ENCODE peak calls at places on chromosomes 12 and 14, in five cellular contexts. E is Right ventricle myocardium superior, B is NCI-H460, H is transverse colon, S is left cardiac atrium. D is an unnamed sample.

GRCh38 chr14:21524575-21525518 is 1.3 kb downstream of the SALL2 start:
- DNase-seq in B (no peak), H (no peak), S (no peak), E (no peak), D (no peak)

GRCh38 chr12:97131220-97131981 is 224.3 kb downstream of the NEDD1 start:
- DNase-seq in H (no peak), E (no peak), B (no peak), S (no peak), D (no peak)

GRCh38 chr14:30518867-30519266 is 40.1 kb upstream of the G2E3 start:
- DNase-seq in B (no peak), H (no peak), E (no peak), S (no peak), D (no peak)

GRCh38 chr12:56943878-56944277 is 9.7 kb upstream of the SDR9C7 start:
- DNase-seq in B (no peak), E (no peak), H (no peak), S (no peak), D (no peak)

GRCh38 chr12:71636704-71637115 is 26.9 kb downstream of the ZFC3H1 start:
- DNase-seq in H (no peak), E (no peak), B (peak; percentile 60), S (no peak), D (no peak)

GRCh38 chr12:106774808-106775524 is 484 bp downstream of the RIC8B start:
- DNase-seq in H (no peak), S (no peak), E (no peak), B (no peak), D (peak; percentile 12)

GRCh38 chr12:127272864-127273263 is 994.1 kb upstream of the TMEM132C start:
- DNase-seq in H (no peak), S (no peak), B (no peak), E (no peak), D (no peak)

GRCh38 chr14:100109594-100109955 is 44.4 kb downstream of the EVL start:
- DNase-seq in S (no peak), E (peak; percentile 18), H (no peak), B (no peak), D (no peak)

GRCh38 chr14:87153901-87154300 is 839.1 kb downstream of the GALC start:
- DNase-seq in E (no peak), H (no peak), S (no peak), B (no peak), D (no peak)

GRCh38 chr12:85441740-85442139 is 161.7 kb downstream of the ALX1 start:
- DNase-seq in H (no peak), B (peak; percentile 5), S (no peak), E (no peak), D (no peak)

GRCh38 chr14:61927015-61927414 is 164.8 kb downstream of the SNAPC1 start:
- DNase-seq in H (no peak), B (no peak), S (no peak), E (no peak), D (no peak)

GRCh38 chr14:26522985-26523384 is 74.8 kb downstream of the NOVA1 start:
- DNase-seq in E (no peak), B (no peak), H (no peak), S (no peak), D (no peak)

D was measured in activated gamma-delta T cell treated with Interleukin-2 at 50 U/mL for 16 hours.